ENCODE peak calls at places on chromosomes 3 and 15, in nine cellular contexts. Z, Y, O, J, E, L, N, C and F are unnamed samples.
A peak's percentile ranks its signal among the peaks of the same experiment; 100 is the strongest.

GRCh38 chr15:62561572-62561970 is 396.5 kb upstream of the C2CD4B start:
- DNase-seq in Z (no peak), Y (no peak), O (no peak), J (no peak), E (no peak), L (no peak), N (no peak), C (no peak), F (no peak)

GRCh38 chr3:141445990-141446389 is 40.8 kb upstream of the RASA2 start:
- DNase-seq in Z (no peak), Y (no peak), O (no peak), J (no peak), E (no peak), L (no peak), N (no peak), C (no peak), F (no peak)

GRCh38 chr3:130626021-130626420 is 109.0 kb downstream of the COL6A6 start:
- DNase-seq in Z (no peak), Y (peak; percentile 56), O (peak; percentile 37), J (no peak), E (no peak), L (no peak), N (peak; percentile 4), C (peak; percentile 29), F (no peak)

GRCh38 chr3:69079269-69080159 is 651 bp downstream of the UBA3 start:
- DNase-seq in Z (no peak), Y (peak; percentile 59), O (peak; percentile 25), J (no peak), E (peak; percentile 9), L (no peak), N (no peak), C (no peak), F (no peak)

GRCh38 chr15:50675524-50676144 is 11.0 kb downstream of the TRPM7 start:
- DNase-seq in Z (no peak), Y (peak; percentile 53), O (peak; percentile 52), J (peak; percentile 19), E (peak; percentile 50), L (no peak), N (peak; percentile 45), C (peak; percentile 50), F (no peak)

GRCh38 chr3:141699907-141700306 is 38.2 kb upstream of the RNF7 start:
- DNase-seq in Z (no peak), Y (no peak), O (no peak), J (no peak), E (peak; percentile 23), L (no peak), N (no peak), C (no peak), F (no peak)

GRCh38 chr15:56654624-56655023 is 78.7 kb downstream of the ZNF280D start:
- DNase-seq in Z (no peak), Y (peak; percentile 3), O (no peak), J (no peak), E (no peak), L (no peak), N (no peak), C (no peak), F (no peak)

GRCh38 chr3:160435747-160436146 is 13.8 kb downstream of the TRIM59 start:
- DNase-seq in Z (no peak), Y (no peak), O (no peak), J (no peak), E (no peak), L (no peak), N (no peak), C (no peak), F (no peak)

GRCh38 chr3:183122257-183122932 is 23.1 kb upstream of the MCCC1 start:
- DNase-seq in Z (no peak), Y (peak; percentile 73), O (peak; percentile 65), J (peak; percentile 62), E (peak; percentile 60), L (no peak), N (peak; percentile 47), C (peak; percentile 56), F (no peak)

GRCh38 chr3:8301977-8302589 is 199.5 kb upstream of the LMCD1 start:
- DNase-seq in Z (no peak), Y (peak; percentile 73), O (peak; percentile 63), J (peak; percentile 53), E (peak; percentile 58), L (no peak), N (peak; percentile 72), C (peak; percentile 68), F (no peak)

GRCh38 chr15:39270976-39271375 is 309.9 kb upstream of the THBS1 start:
- DNase-seq in Z (no peak), Y (peak; percentile 100), O (peak; percentile 100), J (no peak), E (peak; percentile 92), L (no peak), N (no peak), C (peak; percentile 99), F (no peak)

GRCh38 chr3:140752499-140752898 is 74.6 kb downstream of the TRIM42 start:
- DNase-seq in Z (no peak), Y (no peak), O (no peak), J (no peak), E (no peak), L (no peak), N (no peak), C (no peak), F (no peak)

GRCh38 chr3:138975366-138975765 is 28.3 kb downstream of the FOXL2NB start:
- DNase-seq in Z (no peak), Y (no peak), O (no peak), J (no peak), E (no peak), L (no peak), N (no peak), C (no peak), F (no peak)

GRCh38 chr15:38054488-38054887 is 120.0 kb downstream of the TMCO5A start:
- DNase-seq in Z (no peak), Y (peak; percentile 93), O (peak; percentile 51), J (no peak), E (peak; percentile 65), L (no peak), N (peak; percentile 70), C (peak; percentile 60), F (no peak)

GRCh38 chr3:8765528-8765927 is 3.9 kb downstream of the OXTR start:
- DNase-seq in Z (no peak), Y (no peak), O (peak; percentile 55), J (no peak), E (no peak), L (no peak), N (no peak), C (no peak), F (no peak)

GRCh38 chr3:130392266-130392665 is 46.8 kb downstream of the COL6A5 start:
- DNase-seq in Z (no peak), Y (no peak), O (no peak), J (no peak), E (no peak), L (no peak), N (no peak), C (no peak), F (no peak)

GRCh38 chr3:35670408-35670807 is 31.1 kb downstream of the ARPP21 start:
- DNase-seq in Z (no peak), Y (no peak), O (no peak), J (peak; percentile 23), E (no peak), L (no peak), N (no peak), C (no peak), F (no peak)

GRCh38 chr15:78811124-78811824 is at the start of gene ADAMTS7:
- DNase-seq in Z (peak; percentile 67), Y (peak; percentile 87), O (peak; percentile 85), J (peak; percentile 51), E (peak; percentile 76), L (no peak), N (peak; percentile 8), C (peak; percentile 66), F (peak; percentile 83)

GRCh38 chr15:45105586-45105985 is 8.4 kb downstream of the DUOX2 start:
- DNase-seq in Z (no peak), Y (no peak), O (no peak), J (no peak), E (no peak), L (no peak), N (no peak), C (no peak), F (no peak)

GRCh38 chr15:57356636-57357035 is 19.7 kb upstream of the CGNL1 start:
- DNase-seq in Z (no peak), Y (peak; percentile 62), O (peak; percentile 88), J (no peak), E (peak; percentile 67), L (no peak), N (peak; percentile 85), C (peak; percentile 80), F (no peak)

GRCh38 chr15:29889545-29890329 is 67.5 kb upstream of the TJP1 start:
- DNase-seq in Z (no peak), Y (peak; percentile 39), O (no peak), J (no peak), E (no peak), L (no peak), N (peak; percentile 51), C (no peak), F (no peak)

GRCh38 chr3:16521580-16521941 is 8.1 kb upstream of the RFTN1 start:
- DNase-seq in Z (no peak), Y (no peak), O (no peak), J (no peak), E (no peak), L (no peak), N (no peak), C (no peak), F (no peak)

GRCh38 chr15:31387483-31388118 is 61.0 kb downstream of the KLF13 start:
- DNase-seq in Z (peak; percentile 41), Y (peak; percentile 46), O (peak; percentile 73), J (peak; percentile 51), E (no peak), L (no peak), N (peak; percentile 59), C (peak; percentile 65), F (peak; percentile 34)

GRCh38 chr15:57118013-57118799 is 199.8 kb downstream of the TCF12 start:
- DNase-seq in Z (no peak), Y (peak; percentile 51), O (peak; percentile 59), J (peak; percentile 42), E (peak; percentile 60), L (no peak), N (peak; percentile 80), C (peak; percentile 11), F (no peak)

GRCh38 chr15:57881361-57881760 is 174.8 kb downstream of the POLR2M start:
- DNase-seq in Z (no peak), Y (peak; percentile 20), O (peak; percentile 93), J (no peak), E (peak; percentile 28), L (no peak), N (no peak), C (peak; percentile 60), F (no peak)

GRCh38 chr3:103440539-103441113 is 1005.8 kb downstream of the ZPLD1 start:
- DNase-seq in Z (no peak), Y (no peak), O (peak; percentile 11), J (no peak), E (peak; percentile 2), L (no peak), N (peak; percentile 21), C (no peak), F (no peak)

GRCh38 chr15:96948981-96949380 is 618.5 kb downstream of the NR2F2 start:
- DNase-seq in Z (no peak), Y (no peak), O (no peak), J (no peak), E (no peak), L (no peak), N (no peak), C (no peak), F (no peak)

GRCh38 chr3:106367496-106367895 is 498.7 kb upstream of the CBLB start:
- DNase-seq in Z (no peak), Y (no peak), O (no peak), J (no peak), E (peak; percentile 32), L (no peak), N (no peak), C (no peak), F (no peak)

GRCh38 chr3:10883478-10884234 is 67.6 kb downstream of the SLC6A11 start:
- DNase-seq in Z (peak; percentile 28), Y (peak; percentile 13), O (peak; percentile 8), J (peak; percentile 19), E (peak; percentile 9), L (no peak), N (no peak), C (no peak), F (peak; percentile 13)

GRCh38 chr3:68943753-68944500 is 11.6 kb upstream of the TAFA4 start:
- DNase-seq in Z (no peak), Y (no peak), O (no peak), J (no peak), E (no peak), L (no peak), N (no peak), C (no peak), F (no peak)

GRCh38 chr3:169528289-169528688 is 135.2 kb downstream of the MECOM start:
- DNase-seq in Z (no peak), Y (peak; percentile 10), O (peak; percentile 3), J (no peak), E (peak; percentile 26), L (no peak), N (no peak), C (no peak), F (no peak)